ENCODE peak calls at places on chromosomes 13 and 19, in nine cellular contexts. One of them, this sample, is unnamed.

GRCh38 chr13:21458457-21458815 is 667 bp downstream of the ZDHHC20 start:
- DNase-seq in AG04449: no peak
- DNase-seq in progenitor cell of endocrine pancreas: peak
- DNase-seq in omental fat pad: no peak
- DNase-seq in uterus: peak
- DNase-seq in GM20000: peak
- DNase-seq in heart left ventricle: peak
- DNase-seq in epithelial cell of esophagus: peak
- DNase-seq in heart right ventricle: peak
- DNase-seq in this sample: peak

GRCh38 chr19:17687857-17688784 is at the start of gene UNC13A:
- DNase-seq in GM20000: peak
- DNase-seq in uterus: no peak
- DNase-seq in omental fat pad: no peak
- DNase-seq in heart left ventricle: peak
- DNase-seq in progenitor cell of endocrine pancreas: peak
- DNase-seq in AG04449: no peak
- DNase-seq in heart right ventricle: peak
- DNase-seq in epithelial cell of esophagus: peak
- DNase-seq in this sample: no peak

GRCh38 chr19:23116802-23117571 is at the start of gene ZNF730:
- DNase-seq in GM20000: peak
- DNase-seq in progenitor cell of endocrine pancreas: peak
- DNase-seq in omental fat pad: no peak
- DNase-seq in heart left ventricle: peak
- DNase-seq in AG04449: peak
- DNase-seq in epithelial cell of esophagus: peak
- DNase-seq in heart right ventricle: peak
- DNase-seq in uterus: peak
- DNase-seq in this sample: no peak

GRCh38 chr19:6225232-6225635 is 54.5 kb downstream of the MLLT1 start:
- DNase-seq in uterus: no peak
- DNase-seq in progenitor cell of endocrine pancreas: no peak
- DNase-seq in GM20000: no peak
- DNase-seq in heart left ventricle: no peak
- DNase-seq in omental fat pad: no peak
- DNase-seq in AG04449: no peak
- DNase-seq in epithelial cell of esophagus: no peak
- DNase-seq in heart right ventricle: no peak
- DNase-seq in this sample: no peak

GRCh38 chr19:17125728-17126677 is 50.4 kb downstream of the MYO9B start:
- DNase-seq in uterus: peak
- DNase-seq in epithelial cell of esophagus: no peak
- DNase-seq in progenitor cell of endocrine pancreas: no peak
- DNase-seq in omental fat pad: no peak
- DNase-seq in AG04449: no peak
- DNase-seq in GM20000: peak
- DNase-seq in heart right ventricle: peak
- DNase-seq in heart left ventricle: peak
- DNase-seq in this sample: no peak

GRCh38 chr19:18060472-18060871 is 26.3 kb downstream of the IL12RB1 start:
- DNase-seq in progenitor cell of endocrine pancreas: no peak
- DNase-seq in heart left ventricle: no peak
- DNase-seq in GM20000: no peak
- DNase-seq in AG04449: no peak
- DNase-seq in epithelial cell of esophagus: no peak
- DNase-seq in omental fat pad: no peak
- DNase-seq in uterus: no peak
- DNase-seq in heart right ventricle: no peak
- DNase-seq in this sample: no peak

GRCh38 chr19:15048128-15048527 is 1.2 kb upstream of the CASP14 start:
- DNase-seq in heart left ventricle: no peak
- DNase-seq in progenitor cell of endocrine pancreas: no peak
- DNase-seq in omental fat pad: no peak
- DNase-seq in epithelial cell of esophagus: no peak
- DNase-seq in AG04449: no peak
- DNase-seq in heart right ventricle: no peak
- DNase-seq in uterus: no peak
- DNase-seq in GM20000: no peak
- DNase-seq in this sample: no peak

GRCh38 chr13:65410791-65411190 is 1819.3 kb downstream of the PCDH9 start:
- DNase-seq in epithelial cell of esophagus: no peak
- DNase-seq in uterus: no peak
- DNase-seq in progenitor cell of endocrine pancreas: no peak
- DNase-seq in AG04449: no peak
- DNase-seq in GM20000: no peak
- DNase-seq in heart left ventricle: no peak
- DNase-seq in heart right ventricle: no peak
- DNase-seq in omental fat pad: no peak
- DNase-seq in this sample: no peak

GRCh38 chr13:40116008-40116407 is 460.5 kb downstream of the COG6 start:
- DNase-seq in GM20000: peak
- DNase-seq in omental fat pad: no peak
- DNase-seq in AG04449: no peak
- DNase-seq in progenitor cell of endocrine pancreas: no peak
- DNase-seq in heart left ventricle: peak
- DNase-seq in heart right ventricle: no peak
- DNase-seq in uterus: peak
- DNase-seq in epithelial cell of esophagus: peak
- DNase-seq in this sample: peak

GRCh38 chr13:113762075-113762474 is 3.0 kb downstream of the TMEM255B start:
- DNase-seq in omental fat pad: no peak
- DNase-seq in progenitor cell of endocrine pancreas: no peak
- DNase-seq in heart left ventricle: no peak
- DNase-seq in AG04449: no peak
- DNase-seq in heart right ventricle: no peak
- DNase-seq in GM20000: no peak
- DNase-seq in uterus: no peak
- DNase-seq in epithelial cell of esophagus: no peak
- DNase-seq in this sample: no peak

GRCh38 chr13:113759525-113760137 is 605 bp downstream of the TMEM255B start:
- DNase-seq in heart right ventricle: peak
- DNase-seq in epithelial cell of esophagus: peak
- DNase-seq in uterus: peak
- DNase-seq in progenitor cell of endocrine pancreas: no peak
- DNase-seq in GM20000: no peak
- DNase-seq in omental fat pad: no peak
- DNase-seq in AG04449: no peak
- DNase-seq in heart left ventricle: peak
- DNase-seq in this sample: peak

GRCh38 chr13:113761136-113761535 is 2.1 kb downstream of the TMEM255B start:
- DNase-seq in heart left ventricle: no peak
- DNase-seq in epithelial cell of esophagus: no peak
- DNase-seq in GM20000: no peak
- DNase-seq in heart right ventricle: no peak
- DNase-seq in uterus: no peak
- DNase-seq in progenitor cell of endocrine pancreas: no peak
- DNase-seq in AG04449: no peak
- DNase-seq in omental fat pad: no peak
- DNase-seq in this sample: no peak

GRCh38 chr13:113756441-113757097 is 2.5 kb upstream of the TMEM255B start:
- DNase-seq in uterus: no peak
- DNase-seq in heart right ventricle: no peak
- DNase-seq in progenitor cell of endocrine pancreas: no peak
- DNase-seq in omental fat pad: no peak
- DNase-seq in AG04449: no peak
- DNase-seq in heart left ventricle: no peak
- DNase-seq in GM20000: no peak
- DNase-seq in epithelial cell of esophagus: peak
- DNase-seq in this sample: peak

GRCh38 chr13:113758651-113759524 is at the start of gene TMEM255B:
- DNase-seq in heart right ventricle: peak
- DNase-seq in GM20000: peak
- DNase-seq in omental fat pad: peak
- DNase-seq in epithelial cell of esophagus: peak
- DNase-seq in progenitor cell of endocrine pancreas: peak
- DNase-seq in AG04449: no peak
- DNase-seq in uterus: peak
- DNase-seq in heart left ventricle: peak
- DNase-seq in this sample: peak
- TF ChIP-seq CTCF in heart right ventricle: peak
- TF ChIP-seq CTCF in GM20000: no peak
- TF ChIP-seq CTCF in omental fat pad: no peak
- TF ChIP-seq CTCF in epithelial cell of esophagus: no peak
- TF ChIP-seq CTCF in progenitor cell of endocrine pancreas: peak
- TF ChIP-seq CTCF in AG04449: peak
- TF ChIP-seq CTCF in uterus: peak
- TF ChIP-seq CTCF in heart left ventricle: peak
- TF ChIP-seq CTCF in this sample: peak

GRCh38 chr13:28533049-28533436 is 38.1 kb upstream of the FLT1 start:
- DNase-seq in omental fat pad: no peak
- DNase-seq in epithelial cell of esophagus: no peak
- DNase-seq in heart left ventricle: no peak
- DNase-seq in GM20000: no peak
- DNase-seq in heart right ventricle: no peak
- DNase-seq in progenitor cell of endocrine pancreas: no peak
- DNase-seq in AG04449: no peak
- DNase-seq in uterus: no peak
- DNase-seq in this sample: no peak

GRCh38 chr13:28531956-28532225 is 37.0 kb upstream of the FLT1 start:
- DNase-seq in AG04449: no peak
- DNase-seq in epithelial cell of esophagus: no peak
- DNase-seq in progenitor cell of endocrine pancreas: no peak
- DNase-seq in heart left ventricle: no peak
- DNase-seq in omental fat pad: no peak
- DNase-seq in uterus: no peak
- DNase-seq in GM20000: no peak
- DNase-seq in heart right ventricle: no peak
- DNase-seq in this sample: no peak

GRCh38 chr13:28531195-28531955 is 36.4 kb upstream of the FLT1 start:
- DNase-seq in AG04449: no peak
- DNase-seq in uterus: no peak
- DNase-seq in progenitor cell of endocrine pancreas: no peak
- DNase-seq in heart left ventricle: peak
- DNase-seq in heart right ventricle: peak
- DNase-seq in GM20000: no peak
- DNase-seq in omental fat pad: no peak
- DNase-seq in epithelial cell of esophagus: no peak
- DNase-seq in this sample: peak

GRCh38 chr13:28533441-28534166 is 38.7 kb upstream of the FLT1 start:
- DNase-seq in uterus: no peak
- DNase-seq in heart right ventricle: no peak
- DNase-seq in GM20000: no peak
- DNase-seq in heart left ventricle: no peak
- DNase-seq in AG04449: no peak
- DNase-seq in omental fat pad: no peak
- DNase-seq in epithelial cell of esophagus: no peak
- DNase-seq in progenitor cell of endocrine pancreas: no peak
- DNase-seq in this sample: no peak

GRCh38 chr13:28532226-28533048 is 37.5 kb upstream of the FLT1 start:
- DNase-seq in omental fat pad: no peak
- DNase-seq in uterus: no peak
- DNase-seq in epithelial cell of esophagus: no peak
- DNase-seq in heart left ventricle: peak
- DNase-seq in GM20000: peak
- DNase-seq in AG04449: no peak
- DNase-seq in progenitor cell of endocrine pancreas: peak
- DNase-seq in heart right ventricle: peak
- DNase-seq in this sample: no peak
- TF ChIP-seq CTCF in omental fat pad: no peak
- TF ChIP-seq CTCF in uterus: no peak
- TF ChIP-seq CTCF in epithelial cell of esophagus: no peak
- TF ChIP-seq CTCF in heart left ventricle: no peak
- TF ChIP-seq CTCF in GM20000: no peak
- TF ChIP-seq CTCF in AG04449: no peak
- TF ChIP-seq CTCF in progenitor cell of endocrine pancreas: peak
- TF ChIP-seq CTCF in heart right ventricle: no peak
- TF ChIP-seq CTCF in this sample: no peak

GRCh38 chr19:1408300-1409203 is 1.2 kb downstream of the DAZAP1 start:
- DNase-seq in heart left ventricle: peak
- DNase-seq in omental fat pad: no peak
- DNase-seq in heart right ventricle: peak
- DNase-seq in progenitor cell of endocrine pancreas: peak
- DNase-seq in epithelial cell of esophagus: peak
- DNase-seq in GM20000: peak
- DNase-seq in AG04449: no peak
- DNase-seq in uterus: peak
- DNase-seq in this sample: peak

GRCh38 chr19:1407662-1408299 is 395 bp downstream of the DAZAP1 start:
- DNase-seq in progenitor cell of endocrine pancreas: peak
- DNase-seq in heart left ventricle: peak
- DNase-seq in GM20000: peak
- DNase-seq in AG04449: no peak
- DNase-seq in uterus: peak
- DNase-seq in omental fat pad: no peak
- DNase-seq in heart right ventricle: peak
- DNase-seq in epithelial cell of esophagus: peak
- DNase-seq in this sample: no peak

GRCh38 chr19:1406496-1406817 is 929 bp upstream of the DAZAP1 start:
- DNase-seq in omental fat pad: no peak
- DNase-seq in GM20000: no peak
- DNase-seq in heart left ventricle: no peak
- DNase-seq in AG04449: no peak
- DNase-seq in heart right ventricle: no peak
- DNase-seq in epithelial cell of esophagus: peak
- DNase-seq in uterus: no peak
- DNase-seq in progenitor cell of endocrine pancreas: no peak
- DNase-seq in this sample: no peak

GRCh38 chr19:1409204-1410005 is 2.0 kb downstream of the DAZAP1 start:
- DNase-seq in epithelial cell of esophagus: no peak
- DNase-seq in heart right ventricle: no peak
- DNase-seq in uterus: no peak
- DNase-seq in progenitor cell of endocrine pancreas: no peak
- DNase-seq in GM20000: no peak
- DNase-seq in heart left ventricle: no peak
- DNase-seq in AG04449: no peak
- DNase-seq in omental fat pad: no peak
- DNase-seq in this sample: no peak

GRCh38 chr19:1406818-1407661 is at the start of gene DAZAP1:
- DNase-seq in GM20000: peak
- DNase-seq in uterus: peak
- DNase-seq in progenitor cell of endocrine pancreas: peak
- DNase-seq in epithelial cell of esophagus: peak
- DNase-seq in omental fat pad: peak
- DNase-seq in heart right ventricle: peak
- DNase-seq in AG04449: peak
- DNase-seq in heart left ventricle: peak
- DNase-seq in this sample: peak
- TF ChIP-seq CTCF in GM20000: peak
- TF ChIP-seq CTCF in uterus: peak
- TF ChIP-seq CTCF in progenitor cell of endocrine pancreas: peak
- TF ChIP-seq CTCF in epithelial cell of esophagus: peak
- TF ChIP-seq CTCF in omental fat pad: no peak
- TF ChIP-seq CTCF in heart right ventricle: no peak
- TF ChIP-seq CTCF in AG04449: peak
- TF ChIP-seq CTCF in heart left ventricle: peak
- TF ChIP-seq CTCF in this sample: peak

DNA sequence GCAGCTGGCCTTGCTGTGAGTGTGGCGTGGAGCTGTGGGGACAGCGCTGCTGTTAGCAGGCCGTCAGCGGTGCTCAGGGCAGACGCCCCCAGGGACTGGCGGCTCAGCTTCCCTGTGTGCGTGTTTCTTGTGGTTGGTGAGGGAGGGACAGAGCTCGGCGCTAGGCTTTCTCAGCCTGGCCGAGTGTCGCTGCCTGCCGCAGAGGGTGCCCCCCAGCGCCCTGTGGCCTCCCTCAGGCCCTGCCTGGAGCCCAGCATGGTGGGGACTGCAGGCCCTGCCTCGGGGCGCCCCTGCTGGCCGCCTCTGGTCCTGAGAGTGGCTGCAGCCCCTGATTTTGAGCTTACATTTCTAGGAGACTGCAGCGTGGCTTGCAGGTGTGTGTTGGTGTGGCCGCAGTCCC is 35.5 kb downstream of the DOT1L start:
- DNase-seq in heart right ventricle: no peak
- DNase-seq in omental fat pad: no peak
- DNase-seq in GM20000: peak
- DNase-seq in AG04449: no peak
- DNase-seq in uterus: no peak
- DNase-seq in heart left ventricle: no peak
- DNase-seq in progenitor cell of endocrine pancreas: no peak
- DNase-seq in epithelial cell of esophagus: no peak
- DNase-seq in this sample: no peak
- TF ChIP-seq CTCF in heart right ventricle: peak
- TF ChIP-seq CTCF in omental fat pad: no peak
- TF ChIP-seq CTCF in GM20000: peak
- TF ChIP-seq CTCF in AG04449: peak
- TF ChIP-seq CTCF in uterus: no peak
- TF ChIP-seq CTCF in heart left ventricle: peak
- TF ChIP-seq CTCF in progenitor cell of endocrine pancreas: peak
- TF ChIP-seq CTCF in epithelial cell of esophagus: no peak
- TF ChIP-seq CTCF in this sample: no peak